ENCODE peak calls at places on chromosomes 13 and 19, in ten cellular contexts. One of them, this sample, is unnamed.

GRCh38 chr19:58536852-58537798 is 6.7 kb upstream of the TRIM28 start:
- DNase-seq in T-cell: no peak
- DNase-seq in foreskin fibroblast: no peak
- DNase-seq in activated gamma-delta T cell treated with Interleukin-2 at 50 U/mL for 16 hours: no peak
- DNase-seq in mucosa of descending colon: no peak
- DNase-seq in stimulated activated CD8-positive, alpha-beta memory T cell treated with anti-CD3 and anti-CD28 coated beads, Interleukin-15, amount 100 ng/mL, for 4 hours: no peak
- DNase-seq in substantia nigra: no peak
- DNase-seq in lung: no peak
- DNase-seq in GM13977: no peak
- DNase-seq in NAMALWA: no peak
- DNase-seq in this sample: no peak

GRCh38 chr19:33192010-33192409 is 2.1 kb upstream of the LRP3 start:
- DNase-seq in T-cell: no peak
- DNase-seq in foreskin fibroblast: no peak
- DNase-seq in activated gamma-delta T cell treated with Interleukin-2 at 50 U/mL for 16 hours: no peak
- DNase-seq in mucosa of descending colon: no peak
- DNase-seq in stimulated activated CD8-positive, alpha-beta memory T cell treated with anti-CD3 and anti-CD28 coated beads, Interleukin-15, amount 100 ng/mL, for 4 hours: no peak
- DNase-seq in substantia nigra: no peak
- DNase-seq in lung: no peak
- DNase-seq in GM13977: no peak
- DNase-seq in NAMALWA: no peak
- DNase-seq in this sample: no peak

GRCh38 chr13:103275708-103276107 is 209.5 kb upstream of the SLC10A2 start:
- DNase-seq in T-cell: no peak
- DNase-seq in foreskin fibroblast: no peak
- DNase-seq in activated gamma-delta T cell treated with Interleukin-2 at 50 U/mL for 16 hours: no peak
- DNase-seq in mucosa of descending colon: no peak
- DNase-seq in stimulated activated CD8-positive, alpha-beta memory T cell treated with anti-CD3 and anti-CD28 coated beads, Interleukin-15, amount 100 ng/mL, for 4 hours: no peak
- DNase-seq in substantia nigra: no peak
- DNase-seq in lung: no peak
- DNase-seq in GM13977: no peak
- DNase-seq in NAMALWA: no peak
- DNase-seq in this sample: no peak

GRCh38 chr13:113064534-113065405 is 40.8 kb upstream of the F7 start:
- DNase-seq in T-cell: no peak
- DNase-seq in foreskin fibroblast: peak; percentile 26
- DNase-seq in activated gamma-delta T cell treated with Interleukin-2 at 50 U/mL for 16 hours: no peak
- DNase-seq in mucosa of descending colon: peak; percentile 40
- DNase-seq in stimulated activated CD8-positive, alpha-beta memory T cell treated with anti-CD3 and anti-CD28 coated beads, Interleukin-15, amount 100 ng/mL, for 4 hours: no peak
- DNase-seq in substantia nigra: no peak
- DNase-seq in lung: no peak
- DNase-seq in GM13977: no peak
- DNase-seq in NAMALWA: no peak
- DNase-seq in this sample: no peak

GRCh38 chr13:112603641-112604220 is 15.8 kb upstream of the TUBGCP3 start:
- DNase-seq in T-cell: no peak
- DNase-seq in foreskin fibroblast: peak; percentile 47
- DNase-seq in activated gamma-delta T cell treated with Interleukin-2 at 50 U/mL for 16 hours: no peak
- DNase-seq in mucosa of descending colon: no peak
- DNase-seq in stimulated activated CD8-positive, alpha-beta memory T cell treated with anti-CD3 and anti-CD28 coated beads, Interleukin-15, amount 100 ng/mL, for 4 hours: no peak
- DNase-seq in substantia nigra: no peak
- DNase-seq in lung: no peak
- DNase-seq in GM13977: no peak
- DNase-seq in NAMALWA: no peak
- DNase-seq in this sample: no peak

GRCh38 chr13:20435616-20436368 is 89.9 kb downstream of the CRYL1 start:
- DNase-seq in T-cell: no peak
- DNase-seq in foreskin fibroblast: no peak
- DNase-seq in activated gamma-delta T cell treated with Interleukin-2 at 50 U/mL for 16 hours: no peak
- DNase-seq in mucosa of descending colon: peak; percentile 36
- DNase-seq in stimulated activated CD8-positive, alpha-beta memory T cell treated with anti-CD3 and anti-CD28 coated beads, Interleukin-15, amount 100 ng/mL, for 4 hours: no peak
- DNase-seq in substantia nigra: no peak
- DNase-seq in lung: no peak
- DNase-seq in GM13977: no peak
- DNase-seq in NAMALWA: no peak
- DNase-seq in this sample: no peak

GRCh38 chr19:38583219-38583984 is 34.4 kb downstream of the MAP4K1 start:
- DNase-seq in T-cell: no peak
- DNase-seq in foreskin fibroblast: no peak
- DNase-seq in activated gamma-delta T cell treated with Interleukin-2 at 50 U/mL for 16 hours: no peak
- DNase-seq in mucosa of descending colon: no peak
- DNase-seq in stimulated activated CD8-positive, alpha-beta memory T cell treated with anti-CD3 and anti-CD28 coated beads, Interleukin-15, amount 100 ng/mL, for 4 hours: no peak
- DNase-seq in substantia nigra: no peak
- DNase-seq in lung: no peak
- DNase-seq in GM13977: peak; percentile 70
- DNase-seq in NAMALWA: no peak
- DNase-seq in this sample: no peak

GRCh38 chr13:99796175-99796819 is 175.3 kb downstream of the ZIC5 start:
- DNase-seq in T-cell: no peak
- DNase-seq in foreskin fibroblast: peak; percentile 52
- DNase-seq in activated gamma-delta T cell treated with Interleukin-2 at 50 U/mL for 16 hours: peak; percentile 11
- DNase-seq in mucosa of descending colon: no peak
- DNase-seq in stimulated activated CD8-positive, alpha-beta memory T cell treated with anti-CD3 and anti-CD28 coated beads, Interleukin-15, amount 100 ng/mL, for 4 hours: no peak
- DNase-seq in substantia nigra: no peak
- DNase-seq in lung: no peak
- DNase-seq in GM13977: no peak
- DNase-seq in NAMALWA: peak; percentile 55
- DNase-seq in this sample: peak; percentile 79

GRCh38 chr13:25067054-25067453 is 28.9 kb upstream of the PABPC3 start:
- DNase-seq in T-cell: no peak
- DNase-seq in foreskin fibroblast: no peak
- DNase-seq in activated gamma-delta T cell treated with Interleukin-2 at 50 U/mL for 16 hours: no peak
- DNase-seq in mucosa of descending colon: no peak
- DNase-seq in stimulated activated CD8-positive, alpha-beta memory T cell treated with anti-CD3 and anti-CD28 coated beads, Interleukin-15, amount 100 ng/mL, for 4 hours: no peak
- DNase-seq in substantia nigra: no peak
- DNase-seq in lung: no peak
- DNase-seq in GM13977: no peak
- DNase-seq in NAMALWA: no peak
- DNase-seq in this sample: peak; percentile 65

GRCh38 chr19:35045667-35046300 is 4.3 kb downstream of the HPN start:
- DNase-seq in T-cell: no peak
- DNase-seq in foreskin fibroblast: peak; percentile 60
- DNase-seq in activated gamma-delta T cell treated with Interleukin-2 at 50 U/mL for 16 hours: peak; percentile 32
- DNase-seq in mucosa of descending colon: peak; percentile 39
- DNase-seq in stimulated activated CD8-positive, alpha-beta memory T cell treated with anti-CD3 and anti-CD28 coated beads, Interleukin-15, amount 100 ng/mL, for 4 hours: no peak
- DNase-seq in substantia nigra: peak; percentile 57
- DNase-seq in lung: no peak
- DNase-seq in GM13977: peak; percentile 81
- DNase-seq in NAMALWA: peak; percentile 85
- DNase-seq in this sample: no peak

GRCh38 chr13:110010433-110011135 is 224.2 kb upstream of the IRS2 start:
- DNase-seq in T-cell: no peak
- DNase-seq in foreskin fibroblast: peak; percentile 53
- DNase-seq in activated gamma-delta T cell treated with Interleukin-2 at 50 U/mL for 16 hours: no peak
- DNase-seq in mucosa of descending colon: no peak
- DNase-seq in stimulated activated CD8-positive, alpha-beta memory T cell treated with anti-CD3 and anti-CD28 coated beads, Interleukin-15, amount 100 ng/mL, for 4 hours: no peak
- DNase-seq in substantia nigra: no peak
- DNase-seq in lung: no peak
- DNase-seq in GM13977: no peak
- DNase-seq in NAMALWA: no peak
- DNase-seq in this sample: no peak

GRCh38 chr13:91203430-91203829 is 144.1 kb upstream of the MIR17HG start:
- DNase-seq in T-cell: no peak
- DNase-seq in foreskin fibroblast: no peak
- DNase-seq in activated gamma-delta T cell treated with Interleukin-2 at 50 U/mL for 16 hours: no peak
- DNase-seq in mucosa of descending colon: no peak
- DNase-seq in stimulated activated CD8-positive, alpha-beta memory T cell treated with anti-CD3 and anti-CD28 coated beads, Interleukin-15, amount 100 ng/mL, for 4 hours: no peak
- DNase-seq in substantia nigra: no peak
- DNase-seq in lung: no peak
- DNase-seq in GM13977: no peak
- DNase-seq in NAMALWA: no peak
- DNase-seq in this sample: no peak

GRCh38 chr13:52395704-52396103 is 10.3 kb downstream of the THSD1 start:
- DNase-seq in T-cell: no peak
- DNase-seq in foreskin fibroblast: no peak
- DNase-seq in activated gamma-delta T cell treated with Interleukin-2 at 50 U/mL for 16 hours: no peak
- DNase-seq in mucosa of descending colon: no peak
- DNase-seq in stimulated activated CD8-positive, alpha-beta memory T cell treated with anti-CD3 and anti-CD28 coated beads, Interleukin-15, amount 100 ng/mL, for 4 hours: no peak
- DNase-seq in substantia nigra: no peak
- DNase-seq in lung: no peak
- DNase-seq in GM13977: no peak
- DNase-seq in NAMALWA: no peak
- DNase-seq in this sample: no peak